ENCODE peak calls at places on chromosome 22, in seven cellular contexts. One of them, this sample, is unnamed.
A peak's percentile ranks its signal among the peaks of the same experiment; 100 is the strongest.

GRCh38 chr22:49209452-49210195 is 618.0 kb downstream of the BRD1 start:
- DNase-seq in colonic mucosa: no peak
- DNase-seq in uterus: peak; percentile 11
- DNase-seq in cardiac muscle cell: no peak
- DNase-seq in CD8-positive, alpha-beta memory T cell: no peak
- DNase-seq in HL-60: no peak
- DNase-seq in IMR-90: no peak
- DNase-seq in this sample: no peak

GRCh38 chr22:49408102-49408836 is 419.4 kb downstream of the BRD1 start:
- DNase-seq in colonic mucosa: no peak
- DNase-seq in uterus: no peak
- DNase-seq in cardiac muscle cell: no peak
- DNase-seq in CD8-positive, alpha-beta memory T cell: no peak
- DNase-seq in HL-60: no peak
- DNase-seq in IMR-90: no peak
- DNase-seq in this sample: no peak

GRCh38 chr22:36365020-36365411 is 22.8 kb downstream of the MYH9 start:
- DNase-seq in colonic mucosa: peak; percentile 67
- DNase-seq in uterus: peak; percentile 75
- DNase-seq in cardiac muscle cell: peak; percentile 90
- DNase-seq in CD8-positive, alpha-beta memory T cell: peak; percentile 85
- DNase-seq in HL-60: no peak
- DNase-seq in IMR-90: peak; percentile 99
- DNase-seq in this sample: peak; percentile 90

GRCh38 chr22:48950151-48950915 is 877.3 kb downstream of the BRD1 start:
- DNase-seq in colonic mucosa: no peak
- DNase-seq in uterus: no peak
- DNase-seq in cardiac muscle cell: no peak
- DNase-seq in CD8-positive, alpha-beta memory T cell: no peak
- DNase-seq in HL-60: no peak
- DNase-seq in IMR-90: no peak
- DNase-seq in this sample: peak; percentile 66

GRCh38 chr22:25930710-25931353 is 188.8 kb downstream of the MYO18B start:
- DNase-seq in colonic mucosa: no peak
- DNase-seq in uterus: no peak
- DNase-seq in cardiac muscle cell: no peak
- DNase-seq in CD8-positive, alpha-beta memory T cell: no peak
- DNase-seq in HL-60: no peak
- DNase-seq in IMR-90: no peak
- DNase-seq in this sample: no peak

GRCh38 chr22:47380692-47381091 is 618.2 kb downstream of the TBC1D22A start:
- DNase-seq in colonic mucosa: no peak
- DNase-seq in uterus: no peak
- DNase-seq in cardiac muscle cell: no peak
- DNase-seq in CD8-positive, alpha-beta memory T cell: no peak
- DNase-seq in HL-60: no peak
- DNase-seq in IMR-90: no peak
- DNase-seq in this sample: no peak

GRCh38 chr22:37416806-37417205 is 10.5 kb downstream of the ELFN2 start:
- DNase-seq in colonic mucosa: no peak
- DNase-seq in uterus: no peak
- DNase-seq in cardiac muscle cell: no peak
- DNase-seq in CD8-positive, alpha-beta memory T cell: no peak
- DNase-seq in HL-60: no peak
- DNase-seq in IMR-90: no peak
- DNase-seq in this sample: no peak

GRCh38 chr22:40213478-40213877 is 35.8 kb downstream of the TNRC6B start:
- DNase-seq in colonic mucosa: no peak
- DNase-seq in uterus: no peak
- DNase-seq in cardiac muscle cell: no peak
- DNase-seq in CD8-positive, alpha-beta memory T cell: no peak
- DNase-seq in HL-60: no peak
- DNase-seq in IMR-90: no peak
- DNase-seq in this sample: peak; percentile 17

GRCh38 chr22:47192106-47192650 is 429.7 kb downstream of the TBC1D22A start:
- DNase-seq in colonic mucosa: peak; percentile 26
- DNase-seq in uterus: no peak
- DNase-seq in cardiac muscle cell: no peak
- DNase-seq in CD8-positive, alpha-beta memory T cell: no peak
- DNase-seq in HL-60: no peak
- DNase-seq in IMR-90: no peak
- DNase-seq in this sample: peak; percentile 71

GRCh38 chr22:37228106-37229011 is 15.7 kb downstream of the RAC2 start:
- DNase-seq in colonic mucosa: no peak
- DNase-seq in uterus: no peak
- DNase-seq in cardiac muscle cell: peak; percentile 83
- DNase-seq in CD8-positive, alpha-beta memory T cell: no peak
- DNase-seq in HL-60: no peak
- DNase-seq in IMR-90: peak; percentile 27
- DNase-seq in this sample: no peak

GRCh38 chr22:44615602-44616180 is 86.3 kb upstream of the PRR5 start:
- DNase-seq in colonic mucosa: no peak
- DNase-seq in uterus: no peak
- DNase-seq in cardiac muscle cell: no peak
- DNase-seq in CD8-positive, alpha-beta memory T cell: no peak
- DNase-seq in HL-60: no peak
- DNase-seq in IMR-90: no peak
- DNase-seq in this sample: no peak
- H3K4me3 ChIP-seq in colonic mucosa: no peak overlapping the region
- H3K4me3 ChIP-seq in uterus: no peak overlapping the region
- H3K4me3 ChIP-seq in cardiac muscle cell: no peak overlapping the region
- H3K4me3 ChIP-seq in CD8-positive, alpha-beta memory T cell: no peak overlapping the region
- H3K4me3 ChIP-seq in HL-60: no peak overlapping the region
- H3K4me3 ChIP-seq in IMR-90: no peak overlapping the region
- H3K4me3 ChIP-seq in this sample: no peak overlapping the region

GRCh38 chr22:30239421-30240405 is 6.8 kb downstream of the LIF start:
- DNase-seq in colonic mucosa: no peak
- DNase-seq in uterus: no peak
- DNase-seq in cardiac muscle cell: no peak
- DNase-seq in CD8-positive, alpha-beta memory T cell: no peak
- DNase-seq in HL-60: no peak
- DNase-seq in IMR-90: peak; percentile 76
- DNase-seq in this sample: no peak

GRCh38 chr22:30241576-30242371 is 4.8 kb downstream of the LIF start:
- DNase-seq in colonic mucosa: no peak
- DNase-seq in uterus: no peak
- DNase-seq in cardiac muscle cell: peak; percentile 59
- DNase-seq in CD8-positive, alpha-beta memory T cell: no peak
- DNase-seq in HL-60: no peak
- DNase-seq in IMR-90: peak; percentile 69
- DNase-seq in this sample: no peak

GRCh38 chr22:30238136-30238535 is 8.4 kb downstream of the LIF start:
- DNase-seq in colonic mucosa: no peak
- DNase-seq in uterus: no peak
- DNase-seq in cardiac muscle cell: peak; percentile 57
- DNase-seq in CD8-positive, alpha-beta memory T cell: no peak
- DNase-seq in HL-60: no peak
- DNase-seq in IMR-90: no peak
- DNase-seq in this sample: no peak

GRCh38 chr22:30238661-30239420 is 7.7 kb downstream of the LIF start:
- DNase-seq in colonic mucosa: peak; percentile 58
- DNase-seq in uterus: peak; percentile 71
- DNase-seq in cardiac muscle cell: peak; percentile 88
- DNase-seq in CD8-positive, alpha-beta memory T cell: no peak
- DNase-seq in HL-60: no peak
- DNase-seq in IMR-90: peak; percentile 87
- DNase-seq in this sample: no peak

GRCh38 chr22:30240541-30241417 is 5.8 kb downstream of the LIF start:
- DNase-seq in colonic mucosa: no peak
- DNase-seq in uterus: no peak
- DNase-seq in cardiac muscle cell: no peak
- DNase-seq in CD8-positive, alpha-beta memory T cell: no peak
- DNase-seq in HL-60: no peak
- DNase-seq in IMR-90: peak; percentile 65
- DNase-seq in this sample: no peak
- H3K27ac ChIP-seq in colonic mucosa: no peak overlapping the region
- H3K27ac ChIP-seq in uterus: no peak overlapping the region
- H3K27ac ChIP-seq in cardiac muscle cell: no peak overlapping the region
- H3K27ac ChIP-seq in CD8-positive, alpha-beta memory T cell: no peak overlapping the region
- H3K27ac ChIP-seq in HL-60: no peak overlapping the region
- H3K27ac ChIP-seq in IMR-90: peak overlapping the region; percentile 100
- H3K27ac ChIP-seq in this sample: no peak overlapping the region

GRCh38 chr22:22196833-22197477 is 47.6 kb upstream of the VPREB1 start:
- DNase-seq in colonic mucosa: no peak
- DNase-seq in uterus: no peak
- DNase-seq in cardiac muscle cell: no peak
- DNase-seq in CD8-positive, alpha-beta memory T cell: no peak
- DNase-seq in HL-60: no peak
- DNase-seq in IMR-90: no peak
- DNase-seq in this sample: no peak

GRCh38 chr22:22197993-22198402 is 46.6 kb upstream of the VPREB1 start:
- DNase-seq in colonic mucosa: no peak
- DNase-seq in uterus: no peak
- DNase-seq in cardiac muscle cell: no peak
- DNase-seq in CD8-positive, alpha-beta memory T cell: no peak
- DNase-seq in HL-60: no peak
- DNase-seq in IMR-90: no peak
- DNase-seq in this sample: no peak

GRCh38 chr22:22199634-22200033 is 45.0 kb upstream of the VPREB1 start:
- DNase-seq in colonic mucosa: no peak
- DNase-seq in uterus: no peak
- DNase-seq in cardiac muscle cell: no peak
- DNase-seq in CD8-positive, alpha-beta memory T cell: no peak
- DNase-seq in HL-60: no peak
- DNase-seq in IMR-90: no peak
- DNase-seq in this sample: no peak

GRCh38 chr22:22200569-22201184 is 43.9 kb upstream of the VPREB1 start:
- DNase-seq in colonic mucosa: no peak
- DNase-seq in uterus: no peak
- DNase-seq in cardiac muscle cell: no peak
- DNase-seq in CD8-positive, alpha-beta memory T cell: no peak
- DNase-seq in HL-60: no peak
- DNase-seq in IMR-90: no peak
- DNase-seq in this sample: no peak

GRCh38 chr22:22198751-22199150 is 45.8 kb upstream of the VPREB1 start:
- DNase-seq in colonic mucosa: no peak
- DNase-seq in uterus: no peak
- DNase-seq in cardiac muscle cell: no peak
- DNase-seq in CD8-positive, alpha-beta memory T cell: no peak
- DNase-seq in HL-60: no peak
- DNase-seq in IMR-90: no peak
- DNase-seq in this sample: no peak
- H3K4me3 ChIP-seq in colonic mucosa: no peak overlapping the region
- H3K4me3 ChIP-seq in uterus: no peak overlapping the region
- H3K4me3 ChIP-seq in cardiac muscle cell: no peak overlapping the region
- H3K4me3 ChIP-seq in CD8-positive, alpha-beta memory T cell: no peak overlapping the region
- H3K4me3 ChIP-seq in HL-60: no peak overlapping the region
- H3K4me3 ChIP-seq in IMR-90: no peak overlapping the region
- H3K4me3 ChIP-seq in this sample: no peak overlapping the region

DNA sequence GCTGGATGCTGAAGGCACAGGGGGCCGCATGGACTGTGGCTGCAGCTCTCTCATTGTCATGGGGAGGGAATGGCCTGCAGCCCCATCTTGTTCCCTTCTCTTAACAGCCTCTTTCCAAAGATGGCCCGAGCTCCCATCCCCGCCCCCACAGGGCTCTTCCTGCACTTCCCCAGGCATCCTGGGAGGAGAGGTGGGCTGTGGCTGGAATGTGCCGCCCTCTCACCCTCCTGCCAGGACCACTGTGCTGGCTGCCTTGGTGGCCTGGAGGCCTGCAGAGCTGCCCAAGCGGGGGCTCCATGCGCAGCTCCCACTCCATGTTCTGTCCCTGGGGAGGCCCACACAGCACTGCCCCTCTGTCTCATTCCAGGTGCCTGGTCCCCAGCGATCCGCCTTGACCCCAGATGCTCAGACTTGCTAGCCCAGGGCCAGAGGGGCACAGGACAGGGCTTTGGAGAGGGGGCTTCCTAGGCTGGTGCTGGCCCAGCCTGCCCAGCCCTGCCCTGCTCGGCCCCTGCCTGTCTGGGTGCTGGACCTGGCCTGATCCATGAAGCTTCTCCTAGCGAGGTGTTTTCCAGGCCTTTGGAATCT is 56.6 kb downstream of the RTN4R start:
- DNase-seq in colonic mucosa: no peak
- DNase-seq in uterus: no peak
- DNase-seq in cardiac muscle cell: no peak
- DNase-seq in CD8-positive, alpha-beta memory T cell: no peak
- DNase-seq in HL-60: no peak
- DNase-seq in IMR-90: no peak
- DNase-seq in this sample: no peak
- H3K27ac ChIP-seq in colonic mucosa: no peak overlapping the region
- H3K27ac ChIP-seq in uterus: no peak overlapping the region
- H3K27ac ChIP-seq in cardiac muscle cell: no peak overlapping the region
- H3K27ac ChIP-seq in CD8-positive, alpha-beta memory T cell: peak overlapping the region; percentile 38
- H3K27ac ChIP-seq in HL-60: no peak overlapping the region
- H3K27ac ChIP-seq in IMR-90: no peak overlapping the region
- H3K27ac ChIP-seq in this sample: no peak overlapping the region

GRCh38 chr22:41284465-41284864 is 1.5 kb downstream of the RANGAP1 start:
- DNase-seq in colonic mucosa: no peak
- DNase-seq in uterus: no peak
- DNase-seq in cardiac muscle cell: no peak
- DNase-seq in CD8-positive, alpha-beta memory T cell: no peak
- DNase-seq in HL-60: no peak
- DNase-seq in IMR-90: no peak
- DNase-seq in this sample: no peak

GRCh38 chr22:41285441-41285819 is 557 bp downstream of the RANGAP1 start:
- DNase-seq in colonic mucosa: peak; percentile 53
- DNase-seq in uterus: peak; percentile 46
- DNase-seq in cardiac muscle cell: peak; percentile 77
- DNase-seq in CD8-positive, alpha-beta memory T cell: peak; percentile 80
- DNase-seq in HL-60: peak; percentile 55
- DNase-seq in IMR-90: peak; percentile 96
- DNase-seq in this sample: peak; percentile 79

GRCh38 chr22:41285820-41286638 is at the start of gene RANGAP1:
- DNase-seq in colonic mucosa: peak; percentile 99
- DNase-seq in uterus: peak; percentile 98
- DNase-seq in cardiac muscle cell: peak; percentile 99
- DNase-seq in CD8-positive, alpha-beta memory T cell: peak; percentile 96
- DNase-seq in HL-60: peak; percentile 97
- DNase-seq in IMR-90: peak; percentile 98
- DNase-seq in this sample: peak; percentile 97

GRCh38 chr22:41288245-41288946 is 2.4 kb upstream of the RANGAP1 start:
- DNase-seq in colonic mucosa: peak; percentile 76
- DNase-seq in uterus: no peak
- DNase-seq in cardiac muscle cell: peak; percentile 64
- DNase-seq in CD8-positive, alpha-beta memory T cell: no peak
- DNase-seq in HL-60: no peak
- DNase-seq in IMR-90: peak; percentile 88
- DNase-seq in this sample: no peak

DNA sequence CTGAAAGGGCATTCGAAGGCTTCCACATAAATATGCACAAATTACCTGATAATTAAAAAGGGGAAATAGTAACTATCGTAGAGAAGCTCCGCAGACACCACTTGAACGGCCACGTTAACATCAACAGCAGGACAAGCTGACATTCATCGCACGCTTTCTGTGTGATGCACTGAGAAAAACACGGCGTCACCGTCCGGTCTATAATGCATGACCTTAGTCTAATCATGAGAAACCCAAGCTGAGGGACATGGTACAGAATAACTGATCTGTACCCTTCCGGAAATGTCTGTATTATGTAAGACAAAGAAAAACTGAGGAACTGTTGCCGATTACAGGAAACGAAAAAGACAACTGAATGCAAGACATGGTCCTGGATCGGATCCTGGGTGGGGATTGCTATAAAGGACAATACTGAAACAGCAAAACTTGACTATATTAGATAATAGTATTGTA is 678 bp upstream of the RANGAP1 start:
- DNase-seq in colonic mucosa: no peak
- DNase-seq in uterus: no peak
- DNase-seq in cardiac muscle cell: peak; percentile 33
- DNase-seq in CD8-positive, alpha-beta memory T cell: peak; percentile 15
- DNase-seq in HL-60: peak; percentile 65
- DNase-seq in IMR-90: peak; percentile 38
- DNase-seq in this sample: no peak
- H3K4me3 ChIP-seq in colonic mucosa: peak overlapping the region; percentile 43
- H3K4me3 ChIP-seq in uterus: peak overlapping the region; percentile 80
- H3K4me3 ChIP-seq in cardiac muscle cell: peak overlapping the region; percentile 37
- H3K4me3 ChIP-seq in CD8-positive, alpha-beta memory T cell: peak overlapping the region; percentile 54
- H3K4me3 ChIP-seq in HL-60: peak overlapping the region; percentile 57
- H3K4me3 ChIP-seq in IMR-90: peak overlapping the region; percentile 46
- H3K4me3 ChIP-seq in this sample: peak overlapping the region; percentile 92

This sample was measured in coronary artery.